ENCODE peak calls at places on chromosomes 1 and 21, in nine cellular contexts. S, F, G, A, R, M, I, N and C are unnamed samples.
A peak's percentile ranks its signal among the peaks of the same experiment; 100 is the strongest.

GRCh38 chr1:115656461-115657077 is 14.8 kb downstream of the VANGL1 start:
- DNase-seq in S (no peak), F (no peak), G (no peak), A (no peak), R (no peak), M (peak; percentile 38), I (no peak), N (no peak), C (no peak)

GRCh38 chr21:29293495-29293894 is 5.2 kb upstream of the BACH1 start:
- DNase-seq in S (no peak), F (no peak), G (no peak), A (no peak), R (no peak), M (no peak), I (no peak), N (no peak), C (no peak)

GRCh38 chr1:112603012-112603411 is 15.9 kb downstream of the ST7L start:
- DNase-seq in S (no peak), F (no peak), G (no peak), A (no peak), R (no peak), M (no peak), I (no peak), N (no peak), C (no peak)

GRCh38 chr1:23902611-23903278 is 10.4 kb downstream of the CNR2 start:
- DNase-seq in S (no peak), F (no peak), G (no peak), A (no peak), R (no peak), M (peak; percentile 64), I (peak; percentile 28), N (no peak), C (peak; percentile 67)

GRCh38 chr1:225746361-225747179 is 31.1 kb upstream of the SRP9 start:
- DNase-seq in S (peak; percentile 51), F (peak; percentile 90), G (peak; percentile 85), A (peak; percentile 80), R (peak; percentile 56), M (peak; percentile 98), I (no peak), N (peak; percentile 60), C (peak; percentile 81)

GRCh38 chr1:95033843-95034242 is 38.9 kb downstream of the ALG14 start:
- DNase-seq in S (no peak), F (peak; percentile 52), G (no peak), A (no peak), R (no peak), M (no peak), I (no peak), N (no peak), C (no peak)

GRCh38 chr21:37873655-37874054 is 42.6 kb downstream of the KCNJ6 start:
- DNase-seq in S (no peak), F (peak; percentile 43), G (no peak), A (no peak), R (no peak), M (peak; percentile 39), I (no peak), N (no peak), C (no peak)

GRCh38 chr21:42546433-42546832 is 32.8 kb downstream of the SLC37A1 start:
- DNase-seq in S (no peak), F (no peak), G (peak; percentile 5), A (no peak), R (peak; percentile 6), M (no peak), I (no peak), N (no peak), C (no peak)

GRCh38 chr1:245863566-245864184 is 643.4 kb downstream of the SMYD3 start:
- DNase-seq in S (no peak), F (peak; percentile 60), G (no peak), A (no peak), R (no peak), M (no peak), I (no peak), N (no peak), C (no peak)

GRCh38 chr1:8396912-8397406 is 79.0 kb downstream of the SLC45A1 start:
- DNase-seq in S (no peak), F (peak; percentile 99), G (peak; percentile 67), A (no peak), R (no peak), M (no peak), I (peak; percentile 20), N (peak; percentile 50), C (no peak)

GRCh38 chr1:199685369-199685768 is 342.1 kb upstream of the NR5A2 start:
- DNase-seq in S (peak; percentile 74), F (peak; percentile 75), G (no peak), A (no peak), R (no peak), M (no peak), I (no peak), N (no peak), C (no peak)

GRCh38 chr21:43204638-43205037 is 35.8 kb downstream of the CRYAA start:
- DNase-seq in S (no peak), F (no peak), G (no peak), A (no peak), R (no peak), M (peak; percentile 10), I (no peak), N (no peak), C (no peak)

GRCh38 chr1:161096514-161096913 is 1.6 kb upstream of the KLHDC9 start:
- DNase-seq in S (no peak), F (peak; percentile 54), G (no peak), A (no peak), R (no peak), M (no peak), I (no peak), N (peak; percentile 61), C (no peak)

GRCh38 chr21:31045841-31046240 is 7.6 kb upstream of the KRTAP19-8 start:
- DNase-seq in S (no peak), F (no peak), G (no peak), A (no peak), R (no peak), M (no peak), I (no peak), N (no peak), C (no peak)

GRCh38 chr1:228170666-228171065 is 5.1 kb downstream of the IBA57 start:
- DNase-seq in S (no peak), F (no peak), G (no peak), A (no peak), R (peak; percentile 19), M (no peak), I (no peak), N (no peak), C (no peak)

GRCh38 chr1:15155760-15156743 is 2.5 kb downstream of the TMEM51 start:
- DNase-seq in S (no peak), F (no peak), G (no peak), A (no peak), R (no peak), M (no peak), I (no peak), N (no peak), C (no peak)

GRCh38 chr1:207001492-207002245 is 30.9 kb downstream of the C1orf116 start:
- DNase-seq in S (no peak), F (no peak), G (no peak), A (no peak), R (no peak), M (no peak), I (no peak), N (no peak), C (no peak)
- H3K4me1 ChIP-seq in S (peaks cover 14% of the 10 kb centered on the region), F (no peaks in the 10 kb centered on the region), G (peaks cover 4% of the 10 kb centered on the region), A (no peaks in the 10 kb centered on the region), R (peaks cover 25% of the 10 kb centered on the region), M (peaks cover 5% of the 10 kb centered on the region), I (no peaks in the 10 kb centered on the region), N (no peaks in the 10 kb centered on the region), C (peaks cover 15% of the 10 kb centered on the region)

DNA sequence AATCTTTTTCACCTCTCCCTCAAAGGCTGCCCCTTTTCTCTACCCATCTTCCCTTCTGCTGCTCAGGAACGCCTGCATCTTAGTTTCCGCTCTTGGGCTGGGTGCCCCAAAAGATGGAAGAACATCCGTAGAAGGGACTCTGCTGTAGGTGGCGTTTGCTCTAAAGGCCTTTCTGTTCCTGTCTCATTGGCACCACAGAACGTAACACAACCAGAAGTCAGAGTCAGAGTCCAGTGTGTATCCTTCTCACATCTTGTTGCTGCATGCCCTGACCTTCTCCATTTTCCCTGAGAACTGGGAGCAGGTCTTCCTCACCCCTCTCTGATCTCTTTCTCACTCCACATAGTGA is 103.3 kb downstream of the RNF220 start:
- DNase-seq in S (no peak), F (no peak), G (no peak), A (no peak), R (no peak), M (no peak), I (no peak), N (no peak), C (no peak)
- H3K27me3 ChIP-seq in S (no peaks in the 10 kb centered on the region), F (peaks cover 61% of the 10 kb centered on the region), G (no peaks in the 10 kb centered on the region), A (no peaks in the 10 kb centered on the region), R (peaks cover 9% of the 10 kb centered on the region), M (peaks cover 75% of the 10 kb centered on the region), I (no peaks in the 10 kb centered on the region), N (no peaks in the 10 kb centered on the region), C (peaks cover 100% of the 10 kb centered on the region)

GRCh38 chr1:113981962-113982931 is 3.0 kb downstream of the OLFML3 start:
- DNase-seq in S (no peak), F (peak; percentile 82), G (peak; percentile 74), A (peak; percentile 83), R (no peak), M (no peak), I (peak; percentile 10), N (peak; percentile 79), C (no peak)
- H3K4me1 ChIP-seq in S (peaks cover 5% of the 10 kb centered on the region), F (peaks cover 19% of the 10 kb centered on the region), G (peaks cover 25% of the 10 kb centered on the region), A (peaks cover 18% of the 10 kb centered on the region), R (peaks cover 47% of the 10 kb centered on the region), M (peaks cover 7% of the 10 kb centered on the region), I (peaks cover 21% of the 10 kb centered on the region), N (peaks cover 25% of the 10 kb centered on the region), C (peaks cover 39% of the 10 kb centered on the region)

DNA sequence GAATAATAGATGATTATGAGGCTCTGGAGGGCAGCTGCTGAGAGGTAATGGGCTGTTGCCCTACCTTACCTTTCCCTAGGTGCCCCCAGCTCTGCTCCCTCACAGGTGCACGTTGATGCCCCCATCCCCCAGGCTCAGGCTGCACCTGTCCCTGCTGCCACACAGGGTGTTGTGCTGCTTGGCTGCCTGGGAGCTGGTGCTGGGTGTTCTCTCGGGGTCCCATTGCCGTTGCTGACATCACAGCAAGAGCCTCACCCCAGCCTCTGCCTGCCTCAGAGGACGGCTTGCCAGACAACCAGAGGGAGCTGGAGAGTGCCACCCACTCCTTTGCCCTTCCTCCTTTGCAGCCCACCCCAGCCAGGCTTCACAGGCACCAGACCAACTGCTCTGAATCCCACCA is 31.4 kb upstream of the DMBX1 start:
- DNase-seq in S (no peak), F (no peak), G (no peak), A (no peak), R (no peak), M (no peak), I (no peak), N (no peak), C (no peak)
- H3K27me3 ChIP-seq in S (no peaks in the 10 kb centered on the region), F (peaks cover 75% of the 10 kb centered on the region), G (no peaks in the 10 kb centered on the region), A (no peaks in the 10 kb centered on the region), R (no peaks in the 10 kb centered on the region), M (peaks cover 91% of the 10 kb centered on the region), I (peaks cover 80% of the 10 kb centered on the region), N (no peaks in the 10 kb centered on the region), C (peaks cover 100% of the 10 kb centered on the region)

DNA sequence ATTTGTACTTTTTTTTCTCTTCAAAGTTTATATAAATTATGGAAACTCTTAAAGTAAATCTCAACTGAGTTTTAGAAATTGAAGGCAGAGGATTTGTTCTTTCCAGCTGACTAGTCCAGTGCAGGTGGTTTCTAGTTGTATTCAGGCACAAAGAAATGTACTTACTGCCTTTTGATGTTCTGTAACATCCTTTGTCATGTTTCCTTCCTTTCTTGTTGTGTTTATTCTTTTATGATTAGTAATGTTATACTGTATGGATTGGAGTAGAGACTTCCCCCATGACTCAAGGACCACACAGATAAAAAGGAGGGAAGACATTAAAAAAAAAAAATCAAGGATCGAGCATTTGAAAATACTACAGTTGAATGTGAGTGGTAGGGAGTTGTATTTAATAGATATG is 8.0 kb downstream of the HIPK1 start:
- DNase-seq in S (no peak), F (peak; percentile 58), G (no peak), A (no peak), R (no peak), M (no peak), I (no peak), N (no peak), C (no peak)
- H3K4me1 ChIP-seq in S (no peaks in the 10 kb centered on the region), F (peaks cover 2% of the 10 kb centered on the region), G (peaks cover 27% of the 10 kb centered on the region), A (peaks cover 5% of the 10 kb centered on the region), R (peaks cover 66% of the 10 kb centered on the region), M (peaks cover 7% of the 10 kb centered on the region), I (peaks cover 1% of the 10 kb centered on the region), N (peaks cover 73% of the 10 kb centered on the region), C (peaks cover 14% of the 10 kb centered on the region)